ENCODE peak calls at places on chromosomes 7 and 10, in six cellular contexts. V, W, O, P, C and H are unnamed samples.
A peak's percentile ranks its signal among the peaks of the same experiment; 100 is the strongest.

GRCh38 chr7:157466473-157467261 is 129.9 kb downstream of the DNAJB6 start:
- DNase-seq in P (no peak), V (no peak), C (no peak), O (no peak), W (no peak), H (no peak)

GRCh38 chr7:87933605-87933952 is 472 bp upstream of the ADAM22 start:
- DNase-seq in C (peak; percentile 15), W (no peak), P (no peak), V (no peak), O (no peak), H (no peak)

GRCh38 chr10:126351021-126351420 is 37.3 kb downstream of the ADAM12 start:
- DNase-seq in P (no peak), O (no peak), W (no peak), V (no peak), C (no peak), H (no peak)

GRCh38 chr7:83148776-83149175 is 13.9 kb downstream of the PCLO start:
- DNase-seq in W (no peak), O (no peak), P (no peak), V (no peak), C (no peak), H (no peak)

GRCh38 chr7:50598455-50599343 is 33.5 kb upstream of the DDC start:
- DNase-seq in O (no peak), P (no peak), C (no peak), W (no peak), V (no peak), H (no peak)

GRCh38 chr10:48551796-48552591 is 52.9 kb downstream of the ARHGAP22 start:
- DNase-seq in P (no peak), O (peak; percentile 32), W (peak; percentile 14), C (peak; percentile 67), V (no peak), H (no peak)

GRCh38 chr10:80507484-80507880 is 30.2 kb upstream of the SH2D4B start:
- DNase-seq in P (no peak), V (no peak), O (no peak), W (no peak), C (no peak), H (no peak)

GRCh38 chr7:136878878-136879277 is 10.4 kb downstream of the CHRM2 start:
- DNase-seq in V (no peak), C (no peak), P (no peak), W (no peak), O (no peak), H (no peak)

GRCh38 chr10:79202188-79203013 is 133.6 kb downstream of the ZMIZ1 start:
- DNase-seq in O (no peak), P (no peak), C (peak; percentile 55), V (no peak), W (peak; percentile 26), H (no peak)

GRCh38 chr7:13032524-13032923 is 345.1 kb downstream of the ARL4A start:
- DNase-seq in W (no peak), C (no peak), V (no peak), O (peak; percentile 7), P (no peak), H (no peak)

GRCh38 chr7:43204081-43204480 is 91.6 kb downstream of the HECW1 start:
- DNase-seq in O (no peak), P (no peak), W (no peak), V (no peak), C (no peak), H (no peak)

GRCh38 chr10:46540412-46541016 is 15.9 kb downstream of the GPRIN2 start:
- DNase-seq in C (no peak), P (no peak), W (no peak), V (no peak), O (no peak), H (no peak)

GRCh38 chr10:92440578-92440977 is 133.3 kb downstream of the IDE start:
- DNase-seq in P (no peak), W (no peak), O (no peak), V (no peak), C (no peak), H (no peak)

GRCh38 chr7:16978358-16979244 is 96.8 kb upstream of the AGR3 start:
- DNase-seq in O (no peak), P (no peak), C (no peak), W (no peak), V (no peak), H (no peak)

GRCh38 chr10:47364911-47365310 is 16.7 kb downstream of the RBP3 start:
- DNase-seq in W (no peak), C (no peak), O (no peak), V (no peak), P (no peak), H (no peak)

GRCh38 chr7:51878869-51879268 is 562.3 kb upstream of the COBL start:
- DNase-seq in P (no peak), W (no peak), V (no peak), C (no peak), O (no peak), H (no peak)

GRCh38 chr10:123642293-123642692 is 23.9 kb upstream of the GPR26 start:
- DNase-seq in P (no peak), O (peak; percentile 45), C (no peak), W (no peak), V (no peak), H (no peak)

GRCh38 chr10:17290226-17290625 is 62.2 kb downstream of the VIM start:
- DNase-seq in C (no peak), V (peak; percentile 5), W (no peak), P (no peak), O (peak; percentile 3), H (no peak)

GRCh38 chr7:132150711-132151110 is 425.6 kb downstream of the PLXNA4 start:
- DNase-seq in C (no peak), W (no peak), O (no peak), V (no peak), P (no peak), H (no peak)

GRCh38 chr10:79392506-79393176 is 45.4 kb downstream of the PPIF start:
- DNase-seq in C (no peak), W (no peak), V (no peak), O (no peak), P (no peak), H (no peak)

GRCh38 chr10:111076682-111077661 is at the start of gene ADRA2A:
- DNase-seq in C (peak; percentile 62), W (no peak), P (no peak), O (peak; percentile 74), V (peak; percentile 10), H (no peak)

GRCh38 chr10:6062101-6062771 is at the start of gene IL2RA:
- DNase-seq in W (peak; percentile 68), O (no peak), V (peak; percentile 75), P (peak; percentile 28), C (no peak), H (peak; percentile 74)

GRCh38 chr10:80924063-80924952 is 386.6 kb downstream of the SH2D4B start:
- DNase-seq in O (peak; percentile 18), C (peak; percentile 12), P (no peak), W (peak; percentile 3), V (no peak), H (no peak)

GRCh38 chr10:25363638-25364037 is 188.8 kb downstream of the GPR158 start:
- DNase-seq in W (no peak), C (no peak), P (no peak), V (no peak), O (no peak), H (no peak)

GRCh38 chr7:85175217-85175616 is 11.6 kb downstream of the SEMA3D start:
- DNase-seq in V (no peak), W (no peak), O (no peak), P (no peak), C (no peak), H (no peak)

GRCh38 chr7:37281368-37282092 is 167.1 kb downstream of the ELMO1 start:
- DNase-seq in W (no peak), V (no peak), O (no peak), C (no peak), P (no peak), H (no peak)

GRCh38 chr10:11714750-11715365 is 27.3 kb upstream of the ECHDC3 start:
- DNase-seq in C (no peak), W (no peak), P (no peak), V (no peak), O (no peak), H (no peak)

GRCh38 chr10:48656241-48656921 is 28.3 kb upstream of the WDFY4 start:
- DNase-seq in C (peak; percentile 95), O (peak; percentile 71), V (peak; percentile 81), P (peak; percentile 60), W (peak; percentile 86), H (peak; percentile 74)

GRCh38 chr10:92832998-92833642 is 15.2 kb upstream of the EXOC6 start:
- DNase-seq in P (no peak), O (no peak), C (no peak), W (no peak), V (no peak), H (no peak)

GRCh38 chr10:70585555-70586243 is 16.8 kb downstream of the PRF1 start:
- DNase-seq in P (no peak), C (no peak), V (no peak), O (peak; percentile 22), W (no peak), H (no peak)

GRCh38 chr10:48494073-48494472 is 110.8 kb downstream of the ARHGAP22 start:
- DNase-seq in W (no peak), P (no peak), C (no peak), V (no peak), O (no peak), H (no peak)

GRCh38 chr7:44215531-44215930 is 14.8 kb downstream of the YKT6 start:
- DNase-seq in V (no peak), P (no peak), W (no peak), C (peak; percentile 27), O (peak; percentile 29), H (no peak)

GRCh38 chr7:67696124-67696523 is 699.5 kb downstream of the TYW1 start:
- DNase-seq in V (no peak), O (no peak), W (no peak), C (no peak), P (no peak), H (no peak)

GRCh38 chr10:119024882-119025281 is 4.6 kb upstream of the NANOS1 start:
- DNase-seq in W (no peak), C (no peak), O (no peak), P (no peak), V (no peak), H (no peak)